ENCODE peak calls at places on chromosomes 5 and 9, in five cellular contexts. G, W, T, Y and Q are unnamed samples.

GRCh38 chr9:93071464-93071863 is 13.0 kb downstream of the SUSD3 start:
- DNase-seq in Y (peak; percentile 96), G (peak; percentile 55), W (peak; percentile 72), T (peak; percentile 24), Q (peak; percentile 25)

GRCh38 chr9:131959056-131959455 is 120.6 kb downstream of the MED27 start:
- DNase-seq in Y (no peak), W (no peak), T (no peak), G (no peak), Q (no peak)

GRCh38 chr9:138112090-138112748 is 234.6 kb downstream of the CACNA1B start:
- DNase-seq in W (peak; percentile 11), Y (no peak), T (no peak), G (no peak), Q (no peak)

GRCh38 chr5:137412136-137412535 is 87.0 kb downstream of the SPOCK1 start:
- DNase-seq in Y (no peak), G (no peak), W (no peak), T (no peak), Q (no peak)

GRCh38 chr9:128903079-128903461 is 17.7 kb upstream of the PHYHD1 start:
- DNase-seq in Y (no peak), W (no peak), T (no peak), G (no peak), Q (no peak)

GRCh38 chr9:124015661-124016131 is 4.1 kb downstream of the LHX2 start:
- DNase-seq in Y (no peak), W (no peak), G (no peak), T (no peak), Q (no peak)

GRCh38 chr5:143679777-143680176 is 132.2 kb upstream of the HMHB1 start:
- DNase-seq in W (no peak), Y (no peak), G (peak; percentile 73), T (peak; percentile 80), Q (peak; percentile 43)

GRCh38 chr5:180198208-180198607 is 10.8 kb downstream of the RASGEF1C start:
- DNase-seq in W (no peak), G (no peak), Y (no peak), T (no peak), Q (no peak)

GRCh38 chr5:176172246-176172645 is 66.0 kb upstream of the SIMC1 start:
- DNase-seq in Y (no peak), W (no peak), G (no peak), T (no peak), Q (no peak)

GRCh38 chr5:56692359-56693219 is 122.8 kb upstream of the MAP3K1 start:
- DNase-seq in T (no peak), G (no peak), Y (no peak), W (no peak), Q (no peak)

GRCh38 chr9:99134893-99135341 is 30.0 kb downstream of the TGFBR1 start:
- DNase-seq in Y (no peak), G (peak; percentile 77), T (no peak), W (no peak), Q (peak; percentile 59)

GRCh38 chr9:116320180-116320799 is 166.7 kb downstream of the PAPPA start:
- DNase-seq in Y (no peak), G (no peak), W (no peak), T (no peak), Q (no peak)

GRCh38 chr9:14554866-14555265 is 138.4 kb downstream of the ZDHHC21 start:
- DNase-seq in W (no peak), T (no peak), Y (no peak), G (peak; percentile 47), Q (no peak)

GRCh38 chr5:140785905-140786686 is at the start of gene PCDHA1:
- DNase-seq in W (no peak), Y (peak; percentile 11), G (no peak), T (no peak), Q (no peak)

GRCh38 chr5:53167836-53168235 is 58.3 kb upstream of the MOCS2 start:
- DNase-seq in Y (no peak), W (no peak), T (no peak), G (peak; percentile 30), Q (peak; percentile 24)

GRCh38 chr5:6581559-6582426 is 51.1 kb downstream of the NSUN2 start:
- DNase-seq in G (no peak), T (no peak), Y (no peak), W (no peak), Q (no peak)

GRCh38 chr5:153952893-153953292 is 85.8 kb downstream of the FAM114A2 start:
- DNase-seq in Y (no peak), T (no peak), W (no peak), G (peak; percentile 80), Q (peak; percentile 4)

GRCh38 chr9:112711050-112711689 is 6.7 kb downstream of the INIP start:
- DNase-seq in G (peak; percentile 80), T (peak; percentile 27), Y (no peak), W (no peak), Q (peak; percentile 41)

GRCh38 chr5:102759289-102759688 is 4.2 kb downstream of the PAM start:
- DNase-seq in Y (no peak), T (no peak), G (no peak), W (no peak), Q (no peak)

GRCh38 chr5:150000990-150001659 is 586 bp downstream of the HMGXB3 start:
- DNase-seq in T (peak; percentile 44), W (peak; percentile 39), G (peak; percentile 89), Y (peak; percentile 67), Q (peak; percentile 56)

GRCh38 chr5:102481044-102481715 is 17.6 kb downstream of the SLCO6A1 start:
- DNase-seq in W (no peak), G (peak; percentile 36), Y (no peak), T (peak; percentile 19), Q (peak; percentile 54)

DNA sequence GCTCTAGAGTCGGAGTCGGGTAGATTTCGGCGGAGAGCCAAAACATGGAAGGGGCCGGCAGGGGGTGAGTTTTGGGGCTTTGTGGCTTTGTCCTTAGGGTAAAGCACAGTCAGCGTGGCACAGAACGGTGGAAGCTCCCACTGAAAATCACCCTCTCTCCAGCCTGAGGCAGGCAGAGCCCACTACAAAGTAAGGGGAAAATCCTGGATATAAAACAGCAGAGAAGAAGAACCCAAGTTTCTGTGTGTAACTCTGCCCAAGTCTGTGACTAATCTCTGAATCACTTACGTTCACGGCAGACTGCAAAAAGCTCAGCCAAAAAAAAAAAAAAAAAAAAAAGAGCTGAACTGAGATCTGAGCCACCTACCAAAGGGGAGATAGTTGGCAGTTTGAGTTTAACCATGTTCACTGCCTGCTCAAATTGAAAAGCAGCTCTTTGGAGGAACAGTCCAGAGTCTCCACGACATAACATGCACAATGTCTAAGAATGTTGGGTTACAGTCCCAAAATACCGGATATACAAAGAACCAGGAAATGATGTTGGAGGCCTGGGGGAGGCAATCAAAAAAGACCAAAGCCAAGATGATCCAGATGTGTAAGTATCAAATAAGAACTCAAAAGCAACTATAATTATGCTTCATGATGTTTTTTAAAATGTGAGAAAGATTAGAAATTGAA is 26.7 kb upstream of the OR2K2 start:
- DNase-seq in T (peak; percentile 80), G (peak; percentile 91), Y (no peak), W (no peak), Q (peak; percentile 93)
- H3K9ac ChIP-seq in T (peak overlapping the region; percentile 13), G (peak overlapping the region; percentile 74), Y (no peak overlapping the region), W (no peak overlapping the region), Q (no peak overlapping the region)

DNA sequence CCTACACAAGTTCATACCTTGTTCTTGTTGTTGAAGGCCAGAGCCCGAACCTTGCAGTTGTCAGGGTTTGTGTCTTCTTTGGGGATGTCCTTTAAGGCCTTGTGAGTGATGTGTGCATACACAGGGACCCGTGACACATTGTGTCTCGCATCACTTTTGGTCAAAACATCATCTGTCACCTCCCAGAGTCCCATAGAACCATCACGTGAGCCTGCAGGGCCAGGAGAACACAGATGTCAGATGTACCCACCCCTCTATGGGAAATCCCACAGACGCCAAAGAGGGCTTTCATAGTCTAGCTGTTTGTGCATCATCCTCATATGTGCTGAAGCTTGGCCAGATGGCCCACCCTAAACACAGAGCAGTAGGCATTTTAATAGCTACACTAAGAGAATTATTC is 28.2 kb downstream of the DCAF12 start:
- DNase-seq in Y (no peak), G (no peak), W (no peak), T (no peak), Q (no peak)
- H3K9ac ChIP-seq in Y (no peak overlapping the region), G (no peak overlapping the region), W (no peak overlapping the region), T (no peak overlapping the region), Q (no peak overlapping the region)

DNA sequence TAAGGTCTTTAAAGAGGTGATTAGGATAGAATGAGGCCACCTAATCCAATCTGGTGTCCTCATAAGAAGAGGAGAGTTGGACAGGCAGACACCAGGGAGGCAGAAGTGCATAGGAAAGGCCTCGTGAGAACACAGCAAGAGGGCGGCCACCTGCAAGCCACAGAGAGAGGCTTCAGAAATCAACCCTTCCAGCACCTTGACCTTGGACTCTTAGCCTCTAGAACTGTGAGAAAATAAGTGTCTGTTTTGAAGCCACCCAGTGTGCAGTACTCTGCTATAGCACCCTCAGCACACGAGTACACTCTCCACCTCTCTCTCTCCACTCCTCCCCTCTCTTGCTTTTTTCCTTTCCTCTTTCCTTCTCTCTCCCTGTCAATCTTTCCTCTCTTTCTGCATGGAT is 26.8 kb downstream of the NIPAL4 start:
- DNase-seq in Y (no peak), G (no peak), T (no peak), W (no peak), Q (no peak)
- H3K9ac ChIP-seq in Y (no peak overlapping the region), G (no peak overlapping the region), T (no peak overlapping the region), W (no peak overlapping the region), Q (no peak overlapping the region)

GRCh38 chr5:39716532-39716971 is 291.8 kb upstream of the DAB2 start:
- DNase-seq in T (peak; percentile 90), Y (peak; percentile 17), W (peak; percentile 76), G (peak; percentile 50), Q (peak; percentile 70)
- H3K9ac ChIP-seq in T (peak overlapping the region; percentile 13), Y (no peak overlapping the region), W (no peak overlapping the region), G (no peak overlapping the region), Q (no peak overlapping the region)

GRCh38 chr9:642014-642413 is 199.5 kb upstream of the DMRT1 start:
- DNase-seq in Y (no peak), T (no peak), W (no peak), G (no peak), Q (no peak)
- H3K9ac ChIP-seq in Y (no peak overlapping the region), T (no peak overlapping the region), W (no peak overlapping the region), G (no peak overlapping the region), Q (no peak overlapping the region)